ENCODE peak calls at places on chromosomes 5 and 9, in ten cellular contexts. B is kidney, A is astrocyte, H is heart left ventricle, G is mesenchymal stem cell, I is NT2/D1, M is breast epithelium, W is endothelial cell of umbilical vein, E is lung, Q is foreskin keratinocyte. J is an unnamed sample.

GRCh38 chr5:147712583-147712982 is 69.9 kb downstream of the JAKMIP2 start:
- DNase-seq in B (no peak), A (no peak), H (no peak), G (no peak), I (no peak), M (no peak), W (no peak), E (no peak), Q (no peak), J (no peak)

GRCh38 chr9:131809941-131810344 is 70.1 kb upstream of the RAPGEF1 start:
- DNase-seq in B (no peak), A (peak; percentile 76), H (no peak), G (no peak), I (no peak), M (no peak), W (no peak), E (no peak), Q (peak; percentile 45), J (no peak)

GRCh38 chr9:114611516-114612271 is 603 bp downstream of the TMEM268 start:
- DNase-seq in B (peak; percentile 89), A (peak; percentile 55), H (peak; percentile 77), G (peak; percentile 88), I (no peak), M (peak; percentile 63), W (peak; percentile 57), E (peak; percentile 58), Q (peak; percentile 42), J (peak; percentile 70)

GRCh38 chr5:102048940-102049339 is 247.1 kb downstream of the SLCO4C1 start:
- DNase-seq in B (no peak), A (no peak), H (no peak), G (peak; percentile 44), I (no peak), M (no peak), W (no peak), E (no peak), Q (no peak), J (no peak)

GRCh38 chr9:129608561-129609481 is 12.1 kb downstream of the C9orf50 start:
- DNase-seq in B (peak; percentile 86), A (no peak), H (no peak), G (no peak), I (no peak), M (no peak), W (no peak), E (no peak), Q (no peak), J (no peak)

GRCh38 chr5:116497648-116498047 is 77.0 kb downstream of the SEMA6A start:
- DNase-seq in B (no peak), A (no peak), H (no peak), G (no peak), I (no peak), M (no peak), W (no peak), E (no peak), Q (no peak), J (no peak)

GRCh38 chr9:134545213-134546211 is 96.1 kb upstream of the COL5A1 start:
- DNase-seq in B (peak; percentile 59), A (peak; percentile 88), H (no peak), G (peak; percentile 95), I (no peak), M (no peak), W (no peak), E (no peak), Q (peak; percentile 36), J (no peak)

GRCh38 chr9:137614631-137615386 is 4.0 kb upstream of the EHMT1 start:
- DNase-seq in B (peak; percentile 78), A (no peak), H (no peak), G (no peak), I (no peak), M (peak; percentile 76), W (no peak), E (no peak), Q (no peak), J (peak; percentile 48)

GRCh38 chr9:2213830-2214468 is 198.8 kb downstream of the SMARCA2 start:
- DNase-seq in B (no peak), A (no peak), H (no peak), G (no peak), I (no peak), M (no peak), W (no peak), E (no peak), Q (no peak), J (no peak)

GRCh38 chr9:1386420-1386819 is 336.3 kb downstream of the DMRT2 start:
- DNase-seq in B (no peak), A (no peak), H (no peak), G (no peak), I (no peak), M (no peak), W (no peak), E (no peak), Q (no peak), J (no peak)

GRCh38 chr9:38620483-38621433 is at the start of gene ANKRD18A:
- DNase-seq in B (peak; percentile 94), A (peak; percentile 45), H (peak; percentile 79), G (peak; percentile 63), I (peak; percentile 97), M (peak; percentile 85), W (peak; percentile 57), E (peak; percentile 85), Q (peak; percentile 92), J (peak; percentile 60)

GRCh38 chr9:85038824-85039540 is 369.5 kb downstream of the NTRK2 start:
- DNase-seq in B (no peak), A (peak; percentile 73), H (no peak), G (no peak), I (no peak), M (no peak), W (no peak), E (no peak), Q (no peak), J (no peak)

DNA sequence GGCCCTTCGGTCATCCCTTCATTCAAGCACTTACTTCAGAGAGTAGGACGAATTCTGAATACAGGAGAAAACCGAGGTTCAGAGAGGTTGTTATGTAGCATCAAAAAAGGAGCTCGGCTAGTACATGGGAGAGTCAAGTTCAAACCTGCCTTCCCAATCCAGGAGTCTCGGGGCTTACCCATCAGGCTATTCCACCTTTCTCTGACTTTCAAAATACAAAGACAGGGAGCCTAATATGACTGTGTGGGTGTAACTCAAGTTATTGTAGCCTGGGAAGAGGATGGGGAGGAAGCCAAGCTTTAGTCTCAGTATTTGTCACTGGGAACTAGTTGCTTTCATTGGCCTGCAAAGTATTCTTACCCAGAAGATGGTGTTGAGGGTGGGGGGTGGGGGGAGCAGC is 274.8 kb upstream of the PANK3 start:
- DNase-seq in B (no peak), A (no peak), H (no peak), G (no peak), I (no peak), M (no peak), W (no peak), E (no peak), Q (peak; percentile 25), J (no peak)
- H3K4me1 ChIP-seq in B (no peaks in the 10 kb centered on the region), A (peaks cover 10% of the 10 kb centered on the region), H (no peaks in the 10 kb centered on the region), G (no peaks in the 10 kb centered on the region), I (no peaks in the 10 kb centered on the region), M (no peaks in the 10 kb centered on the region), W (no peaks in the 10 kb centered on the region), E (no peaks in the 10 kb centered on the region), Q (no peaks in the 10 kb centered on the region), J (no peaks in the 10 kb centered on the region)

DNA sequence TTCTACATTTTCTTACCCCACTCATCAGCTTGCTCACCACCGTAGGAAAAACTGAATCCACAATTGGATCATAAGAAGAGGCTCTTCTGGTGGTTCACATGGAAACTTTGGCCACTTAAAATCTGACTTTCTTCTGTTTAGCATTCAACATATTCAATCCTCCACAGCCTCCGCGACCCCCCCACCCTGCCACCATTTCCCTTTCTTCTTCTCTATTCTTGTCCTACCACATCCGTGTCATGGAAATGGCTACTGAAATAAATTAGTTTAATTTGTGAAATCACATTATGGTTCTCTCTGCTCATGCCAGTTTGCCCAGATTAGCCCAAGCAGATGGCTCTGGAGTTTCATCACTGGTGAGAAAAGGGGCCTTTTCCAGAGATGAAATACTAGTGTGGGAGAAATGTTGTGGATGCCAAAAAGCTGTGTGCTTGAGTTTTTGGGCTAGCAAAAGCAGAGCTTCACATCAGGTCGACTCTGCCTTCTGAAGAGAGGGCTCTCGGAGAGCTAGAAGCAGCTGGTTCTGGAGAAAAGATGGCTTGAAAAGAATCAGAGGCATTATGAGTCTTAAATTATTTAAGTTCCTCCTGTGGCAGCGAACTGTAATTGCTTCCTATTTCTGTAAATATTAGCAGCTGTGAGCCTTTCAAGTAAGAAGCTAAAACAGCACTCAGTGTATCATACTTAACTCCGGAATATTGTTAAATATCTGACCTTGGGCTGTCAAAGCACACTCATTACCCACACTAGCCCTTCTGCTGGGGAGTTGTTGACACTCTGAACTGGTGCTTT is 107.1 kb downstream of the MAT2B start:
- DNase-seq in B (no peak), A (no peak), H (no peak), G (no peak), I (no peak), M (no peak), W (no peak), E (no peak), Q (no peak), J (no peak)
- H3K4me1 ChIP-seq in B (no peaks in the 10 kb centered on the region), A (no peaks in the 10 kb centered on the region), H (no peaks in the 10 kb centered on the region), G (no peaks in the 10 kb centered on the region), I (no peaks in the 10 kb centered on the region), M (no peaks in the 10 kb centered on the region), W (no peaks in the 10 kb centered on the region), E (no peaks in the 10 kb centered on the region), Q (no peaks in the 10 kb centered on the region), J (no peaks in the 10 kb centered on the region)

DNA sequence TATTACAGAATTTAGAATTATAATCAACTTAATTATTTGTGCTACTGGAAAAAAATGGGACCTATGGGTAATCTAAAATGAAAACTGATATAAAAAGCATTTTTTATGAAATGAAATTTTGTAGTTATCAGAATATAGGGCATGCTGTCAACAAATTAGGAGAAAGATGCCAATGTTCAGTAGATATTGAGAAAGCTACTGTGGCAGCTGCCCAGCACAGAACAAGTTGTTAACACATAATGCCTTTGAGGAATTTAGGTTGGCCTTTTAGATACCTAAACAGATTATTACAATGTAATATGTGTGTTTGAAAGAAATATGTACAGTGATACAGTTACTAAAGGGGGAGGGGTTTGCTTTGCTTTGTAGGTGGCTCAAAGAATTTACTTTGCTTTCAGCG is 54.1 kb downstream of the PPIC start:
- DNase-seq in B (no peak), A (no peak), H (no peak), G (no peak), I (no peak), M (no peak), W (no peak), E (no peak), Q (no peak), J (no peak)
- H3K4me1 ChIP-seq in B (no peaks in the 10 kb centered on the region), A (no peaks in the 10 kb centered on the region), H (no peaks in the 10 kb centered on the region), G (no peaks in the 10 kb centered on the region), I (no peaks in the 10 kb centered on the region), M (no peaks in the 10 kb centered on the region), W (peaks cover 11% of the 10 kb centered on the region), E (peaks cover 2% of the 10 kb centered on the region), Q (no peaks in the 10 kb centered on the region), J (no peaks in the 10 kb centered on the region)

DNA sequence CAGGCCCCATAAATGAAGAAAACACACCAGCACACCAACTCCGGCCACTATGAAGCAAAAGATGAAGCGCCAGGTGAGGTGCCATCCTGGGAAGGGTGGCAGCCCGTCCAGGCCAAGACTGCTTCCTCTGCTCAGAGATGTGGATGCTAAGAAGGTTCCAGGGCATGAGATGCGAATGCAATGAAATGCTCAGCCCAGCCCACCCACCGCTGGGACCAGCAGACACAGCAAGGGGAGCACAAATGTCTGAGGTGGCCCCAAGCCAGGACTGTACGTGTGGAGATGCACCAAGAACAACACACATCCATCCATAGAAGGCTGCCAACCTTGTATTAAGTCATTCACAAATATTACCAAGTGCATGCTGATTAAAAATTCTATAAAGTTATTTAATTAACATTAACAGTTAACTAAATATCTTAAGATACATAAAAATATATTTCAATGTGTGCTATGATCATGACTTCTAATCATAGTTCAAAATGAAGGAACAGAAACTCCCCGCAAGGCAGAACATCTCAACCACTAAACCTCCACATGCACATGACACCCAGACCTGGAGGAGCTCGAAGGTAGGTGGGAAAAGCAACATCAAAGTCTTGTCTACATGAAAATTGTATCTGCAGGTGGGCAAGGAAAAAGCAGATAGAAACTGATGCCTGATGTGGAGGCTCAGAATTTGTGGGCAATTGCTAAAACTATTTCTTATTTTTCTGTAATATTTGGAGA is 43.7 kb downstream of the BICD2 start:
- DNase-seq in B (no peak), A (no peak), H (no peak), G (no peak), I (no peak), M (no peak), W (no peak), E (no peak), Q (no peak), J (no peak)
- H3K4me1 ChIP-seq in B (no peaks in the 10 kb centered on the region), A (peaks cover 9% of the 10 kb centered on the region), H (peaks cover 5% of the 10 kb centered on the region), G (peaks cover 8% of the 10 kb centered on the region), I (peaks cover 4% of the 10 kb centered on the region), M (no peaks in the 10 kb centered on the region), W (no peaks in the 10 kb centered on the region), E (no peaks in the 10 kb centered on the region), Q (peaks cover 33% of the 10 kb centered on the region), J (no peaks in the 10 kb centered on the region)

J was measured in adrenal gland.